ENCODE peak calls at places on chromosomes 1 and 21, in six cellular contexts. Z is Right ventricle myocardium superior; H is RKO; P is activated B cell treated with CpG ODN at 0.5 μM for 24 hours; B is activated T-cell treated with anti-CD3 and anti-CD28 coated beads, Interleukin-2, amount 50 U/mL, for 72 hours; E is GM06990. C is an unnamed sample.

GRCh38 chr1:238111081-238111480 is 220.4 kb upstream of the ZP4 start:
- DNase-seq in P (no peak), Z (no peak), H (no peak), B (no peak), E (no peak), C (no peak)

GRCh38 chr1:2314297-2314802 is 77.0 kb downstream of the MORN1 start:
- DNase-seq in P (no peak), H (peak; percentile 36), B (peak; percentile 38), E (no peak), Z (peak; percentile 79), C (no peak)

GRCh38 chr1:18047122-18047521 is 60.5 kb upstream of the IGSF21 start:
- DNase-seq in E (no peak), B (no peak), H (no peak), P (no peak), Z (no peak), C (no peak)

GRCh38 chr1:245810181-245810727 is 655.5 kb downstream of the KIF26B start:
- DNase-seq in P (no peak), H (no peak), E (no peak), B (no peak), Z (no peak), C (no peak)

GRCh38 chr1:3019516-3020051 is 1.7 kb upstream of the ACTRT2 start:
- DNase-seq in Z (peak; percentile 26), H (no peak), P (no peak), B (no peak), E (no peak), C (no peak)

GRCh38 chr1:5917281-5917590 is 75.0 kb downstream of the NPHP4 start:
- DNase-seq in B (no peak), Z (no peak), P (no peak), H (no peak), E (no peak), C (no peak)

GRCh38 chr1:244862699-244863490 is 1.4 kb downstream of the HNRNPU start:
- DNase-seq in H (peak; percentile 94), Z (peak; percentile 98), E (peak; percentile 96), B (peak; percentile 94), P (peak; percentile 92), C (peak; percentile 45)

GRCh38 chr1:231192620-231193163 is 30.8 kb downstream of the TRIM67 start:
- DNase-seq in E (no peak), P (no peak), H (no peak), Z (peak; percentile 59), B (no peak), C (no peak)

GRCh38 chr1:108036796-108037545 is 72.0 kb upstream of the VAV3 start:
- DNase-seq in B (no peak), P (no peak), Z (no peak), H (no peak), E (no peak), C (no peak)

GRCh38 chr1:233625510-233625981 is 11.6 kb downstream of the KCNK1 start:
- DNase-seq in B (no peak), H (no peak), E (no peak), P (no peak), Z (no peak), C (no peak)

GRCh38 chr1:47752048-47752451 is 245.1 kb downstream of the TRABD2B start:
- DNase-seq in H (no peak), P (no peak), B (no peak), E (no peak), Z (no peak), C (no peak)

GRCh38 chr1:172004671-172005070 is 163.4 kb downstream of the DNM3 start:
- DNase-seq in B (no peak), H (no peak), E (no peak), P (no peak), Z (no peak), C (no peak)

GRCh38 chr1:213714645-213715044 is 273.1 kb upstream of the PROX1 start:
- DNase-seq in Z (no peak), H (no peak), P (no peak), B (no peak), E (no peak), C (no peak)

GRCh38 chr1:201397675-201398074 is 1.4 kb downstream of the LAD1 start:
- DNase-seq in E (no peak), Z (peak; percentile 11), B (no peak), H (no peak), P (no peak), C (no peak)

GRCh38 chr1:7568901-7569524 is 202.1 kb upstream of the VAMP3 start:
- DNase-seq in B (no peak), E (no peak), H (no peak), P (no peak), Z (no peak), C (no peak)

GRCh38 chr1:207454046-207454964 is at the start of gene CR2:
- DNase-seq in P (peak; percentile 74), B (peak; percentile 67), Z (peak; percentile 44), E (peak; percentile 87), H (no peak), C (no peak)

GRCh38 chr1:198619375-198620140 is 19.3 kb upstream of the PTPRC start:
- DNase-seq in Z (no peak), B (peak; percentile 50), E (no peak), H (no peak), P (no peak), C (no peak)

GRCh38 chr1:43766818-43767525 is 59.6 kb downstream of the ST3GAL3 start:
- DNase-seq in Z (no peak), H (no peak), E (no peak), P (no peak), B (no peak), C (peak; percentile 67)

GRCh38 chr1:195733826-195734225 is 874.4 kb downstream of the KCNT2 start:
- DNase-seq in H (peak; percentile 3), Z (no peak), E (no peak), P (no peak), B (no peak), C (no peak)

GRCh38 chr1:238898856-238899255 is 487.5 kb upstream of the CHRM3 start:
- DNase-seq in Z (no peak), P (no peak), B (no peak), E (no peak), H (no peak), C (no peak)

GRCh38 chr1:178961868-178962267 is 63.8 kb upstream of the FAM20B start:
- DNase-seq in B (no peak), P (no peak), E (no peak), Z (no peak), H (no peak), C (no peak)

GRCh38 chr1:192474080-192474683 is 101.4 kb upstream of the RGS1 start:
- DNase-seq in E (no peak), H (peak; percentile 48), P (no peak), Z (no peak), B (peak; percentile 18), C (no peak)

GRCh38 chr21:38567577-38568360 is 69.5 kb upstream of the ERG start:
- DNase-seq in B (no peak), E (no peak), P (no peak), Z (no peak), H (no peak), C (no peak)

GRCh38 chr1:51627672-51628071 is 10.8 kb downstream of the OSBPL9 start:
- DNase-seq in B (no peak), E (no peak), Z (no peak), H (peak; percentile 61), P (no peak), C (no peak)

GRCh38 chr1:198465201-198466144 is 75.0 kb downstream of the ATP6V1G3 start:
- DNase-seq in Z (no peak), P (no peak), E (peak; percentile 17), B (no peak), H (peak; percentile 62), C (no peak)

GRCh38 chr1:207814469-207814868 is 62.6 kb downstream of the CD46 start:
- DNase-seq in E (no peak), P (no peak), Z (no peak), H (no peak), B (no peak), C (no peak)

GRCh38 chr1:235069577-235070563 is 58.8 kb downstream of the TOMM20 start:
- DNase-seq in P (no peak), B (no peak), Z (peak; percentile 65), H (peak; percentile 96), E (no peak), C (no peak)

GRCh38 chr1:202085682-202086373 is 36.9 kb upstream of the GPR37L1 start:
- DNase-seq in Z (no peak), B (no peak), E (no peak), H (no peak), P (no peak), C (no peak)

GRCh38 chr1:111469539-111469938 is 4.2 kb upstream of the C1orf162 start:
- DNase-seq in H (no peak), E (no peak), Z (no peak), P (no peak), B (no peak), C (no peak)

GRCh38 chr1:182444497-182444896 is 5.4 kb upstream of the RGSL1 start:
- DNase-seq in H (no peak), P (no peak), Z (no peak), E (no peak), B (no peak), C (no peak)

GRCh38 chr1:156062189-156062588 is 1.2 kb downstream of the RAB25 start:
- DNase-seq in Z (no peak), B (no peak), E (no peak), P (no peak), H (no peak), C (no peak)

GRCh38 chr1:145872421-145872891 is 13.2 kb downstream of the ANKRD35 start:
- DNase-seq in P (no peak), H (no peak), E (no peak), Z (peak; percentile 81), B (no peak), C (no peak)

GRCh38 chr1:4488018-4488417 is 166.4 kb upstream of the AJAP1 start:
- DNase-seq in B (no peak), H (no peak), Z (no peak), P (no peak), E (no peak), C (no peak)

GRCh38 chr1:224498574-224499170 is 64.1 kb upstream of the WDR26 start:
- DNase-seq in H (peak; percentile 72), Z (no peak), E (no peak), P (no peak), B (peak; percentile 29), C (no peak)

GRCh38 chr1:11851171-11851570 is 3.6 kb upstream of the NPPA start:
- DNase-seq in E (no peak), B (no peak), H (no peak), P (no peak), Z (no peak), C (no peak)

GRCh38 chr1:206471415-206471801 is 1.1 kb downstream of the IKBKE start:
- DNase-seq in H (no peak), P (no peak), Z (no peak), E (peak; percentile 76), B (peak; percentile 36), C (no peak)